ENCODE peak calls at places on chromosomes 1 and 21, in five cellular contexts. Z is Calu3, A is dorsolateral prefrontal cortex, X is left ventricle myocardium inferior, Q is foreskin fibroblast. K is an unnamed sample.

GRCh38 chr21:44568261-44568660 is 5.3 kb upstream of the KRTAP10-4 start:
- DNase-seq in Z (no peak), X (no peak), Q (no peak), A (no peak), K (no peak)

GRCh38 chr1:37676281-37677243 is 15.8 kb upstream of the CDCA8 start:
- DNase-seq in Q (peak), X (no peak), Z (no peak), A (no peak), K (no peak)

GRCh38 chr1:29380532-29380931 is 144.2 kb downstream of the PTPRU start:
- DNase-seq in Z (no peak), X (no peak), A (no peak), Q (peak), K (peak)

GRCh38 chr1:228555074-228555989 is 68.2 kb downstream of the RNF187 start:
- DNase-seq in Z (no peak), A (no peak), Q (peak), X (no peak), K (no peak)

GRCh38 chr1:156848461-156849150 is 10.3 kb downstream of the INSRR start:
- DNase-seq in Z (no peak), Q (no peak), X (no peak), A (no peak), K (no peak)

GRCh38 chr1:114756009-114756892 is 1.5 kb downstream of the CSDE1 start:
- DNase-seq in X (no peak), Z (no peak), A (no peak), Q (no peak), K (peak)

GRCh38 chr1:154423303-154423987 is 18.3 kb downstream of the IL6R start:
- DNase-seq in Q (peak), X (no peak), A (no peak), Z (no peak), K (peak)

GRCh38 chr1:55476445-55477015 is 261.4 kb upstream of the USP24 start:
- DNase-seq in A (no peak), Q (peak), X (no peak), Z (no peak), K (no peak)

GRCh38 chr1:9406111-9406510 is 113.4 kb downstream of the SPSB1 start:
- DNase-seq in A (no peak), Q (no peak), Z (no peak), X (no peak), K (no peak)

GRCh38 chr1:16153110-16153998 is 2.5 kb downstream of the EPHA2 start:
- DNase-seq in X (no peak), Z (no peak), A (no peak), Q (no peak), K (no peak)

GRCh38 chr1:178612261-178612660 is 99.4 kb downstream of the TEX35 start:
- DNase-seq in X (no peak), A (no peak), Q (peak), Z (no peak), K (peak)

GRCh38 chr1:39088658-39089057 is 62.5 kb downstream of the NDUFS5 start:
- DNase-seq in Q (no peak), X (no peak), A (no peak), Z (no peak), K (no peak)

GRCh38 chr1:75724472-75725022 is at the start of gene ACADM:
- DNase-seq in A (peak), X (peak), Z (peak), Q (peak), K (peak)

GRCh38 chr1:9128161-9128519 is 762 bp downstream of the GPR157 start:
- DNase-seq in Q (peak), Z (peak), A (no peak), X (peak), K (peak)

GRCh38 chr1:213286235-213286634 is 235.2 kb downstream of the RPS6KC1 start:
- DNase-seq in Q (peak), Z (no peak), A (no peak), X (no peak), K (no peak)

GRCh38 chr1:47388548-47389238 is 27.4 kb upstream of the FOXE3 start:
- DNase-seq in Z (peak), A (peak), X (peak), Q (peak), K (peak)

GRCh38 chr21:16624468-16625102 is 888.3 kb upstream of the CXADR start:
- DNase-seq in X (no peak), A (no peak), Z (no peak), Q (no peak), K (no peak)

GRCh38 chr1:218584418-218585155 is 239.5 kb downstream of the TGFB2 start:
- DNase-seq in Z (peak), A (no peak), X (no peak), Q (peak), K (no peak)

GRCh38 chr1:35180776-35181374 is 12.1 kb downstream of the SFPQ start:
- DNase-seq in X (no peak), Q (no peak), A (no peak), Z (no peak), K (no peak)

GRCh38 chr1:100188617-100189016 is 10.6 kb upstream of the LRRC39 start:
- DNase-seq in A (peak), Z (no peak), Q (peak), X (no peak), K (no peak)

GRCh38 chr1:84780000-84780716 is 89.9 kb upstream of the SSX2IP start:
- DNase-seq in X (no peak), A (no peak), Q (peak), Z (no peak), K (no peak)

GRCh38 chr1:17031436-17031835 is 19.7 kb upstream of the ATP13A2 start:
- DNase-seq in A (no peak), Z (no peak), Q (no peak), X (no peak), K (no peak)

GRCh38 chr1:17895986-17896385 is 140.9 kb downstream of the ACTL8 start:
- DNase-seq in X (no peak), Z (no peak), A (no peak), Q (no peak), K (no peak)

GRCh38 chr1:218499021-218499691 is 154.0 kb downstream of the TGFB2 start:
- DNase-seq in A (no peak), X (no peak), Q (peak), Z (no peak), K (no peak)

GRCh38 chr1:18091660-18092446 is 15.7 kb upstream of the IGSF21 start:
- DNase-seq in Q (peak), A (no peak), X (no peak), Z (no peak), K (peak)

GRCh38 chr21:34548782-34549376 is 36.9 kb upstream of the KCNE1 start:
- DNase-seq in Q (no peak), Z (no peak), A (no peak), X (no peak), K (no peak)

GRCh38 chr1:92833840-92834239 is 2.0 kb downstream of the RPL5 start:
- DNase-seq in X (no peak), Q (no peak), Z (no peak), A (no peak), K (no peak)

GRCh38 chr1:213245270-213245669 is 194.2 kb downstream of the RPS6KC1 start:
- DNase-seq in A (no peak), Z (no peak), Q (no peak), X (no peak), K (no peak)

GRCh38 chr1:218865591-218865990 is 308.1 kb upstream of the LYPLAL1 start:
- DNase-seq in Q (peak), X (no peak), A (no peak), Z (peak), K (no peak)

GRCh38 chr1:19802269-19802668 is 2.6 kb upstream of the TMCO4 start:
- DNase-seq in X (no peak), A (no peak), Q (no peak), Z (no peak), K (no peak)

GRCh38 chr1:234617986-234618725 is 8.2 kb upstream of the IRF2BP2 start:
- DNase-seq in Z (no peak), A (no peak), Q (peak), X (no peak), K (peak)

GRCh38 chr1:53325326-53326087 is 2.4 kb downstream of the LRP8 start:
- DNase-seq in A (no peak), X (no peak), Q (no peak), Z (peak), K (peak)

GRCh38 chr1:109368464-109368863 is 29.3 kb downstream of the SORT1 start:
- DNase-seq in A (no peak), Z (no peak), Q (no peak), X (no peak), K (no peak)
- TF ChIP-seq CTCF in A (no peak), Z (no peak), Q (no peak), X (no peak), K (no peak)

DNA sequence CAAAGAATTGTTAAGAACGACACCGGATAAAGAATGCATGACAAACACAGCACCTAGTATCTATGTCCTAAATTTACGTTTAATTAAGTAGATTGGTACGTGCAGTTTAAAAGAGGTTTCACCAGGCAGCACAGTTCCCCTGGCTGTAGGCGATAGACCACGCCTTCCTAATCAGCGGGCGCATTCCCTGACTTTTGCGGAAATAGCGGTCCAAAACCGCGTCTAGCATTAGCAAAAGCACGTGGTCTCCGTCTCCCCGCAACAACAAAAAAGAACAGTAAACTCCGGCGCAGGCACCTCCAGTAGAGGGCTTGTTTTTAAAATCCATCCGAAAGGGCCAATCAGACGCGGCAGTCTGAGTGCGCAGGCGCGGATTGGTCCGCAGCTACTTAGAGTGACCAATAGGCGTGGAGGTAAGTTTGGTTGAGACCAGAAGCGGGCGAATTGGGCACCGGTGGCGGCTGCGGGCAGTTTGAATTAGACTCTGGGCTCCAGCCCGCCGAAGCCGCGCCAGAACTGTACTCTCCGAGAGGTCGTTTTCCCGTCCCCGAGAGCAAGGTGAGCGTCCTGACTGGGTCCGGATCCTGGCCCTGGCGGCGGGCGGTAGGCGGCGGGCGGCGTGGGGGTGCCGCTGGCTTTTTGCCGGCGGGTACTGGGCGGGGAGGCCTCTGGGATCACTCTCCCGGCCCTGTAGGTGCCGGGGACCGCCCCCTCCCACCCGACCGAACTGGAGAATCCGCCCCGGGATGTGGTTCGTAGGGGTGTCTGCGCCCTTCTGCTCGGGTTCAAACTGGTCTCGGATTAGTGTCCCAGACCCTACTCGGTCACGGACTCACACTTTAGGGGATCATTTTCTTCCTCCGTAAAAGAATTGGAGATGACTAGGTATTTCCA is at the start of gene CENPF:
- DNase-seq in Z (peak), X (peak), Q (peak), A (peak), K (peak)
- TF ChIP-seq CTCF in Z (no peak), X (peak), Q (no peak), A (peak), K (no peak)

GRCh38 chr1:63847308-63847910 is 73.6 kb downstream of the ROR1 start:
- DNase-seq in A (no peak), Z (no peak), X (no peak), Q (no peak), K (no peak)
- TF ChIP-seq CTCF in A (no peak), Z (no peak), X (no peak), Q (no peak), K (no peak)

DNA sequence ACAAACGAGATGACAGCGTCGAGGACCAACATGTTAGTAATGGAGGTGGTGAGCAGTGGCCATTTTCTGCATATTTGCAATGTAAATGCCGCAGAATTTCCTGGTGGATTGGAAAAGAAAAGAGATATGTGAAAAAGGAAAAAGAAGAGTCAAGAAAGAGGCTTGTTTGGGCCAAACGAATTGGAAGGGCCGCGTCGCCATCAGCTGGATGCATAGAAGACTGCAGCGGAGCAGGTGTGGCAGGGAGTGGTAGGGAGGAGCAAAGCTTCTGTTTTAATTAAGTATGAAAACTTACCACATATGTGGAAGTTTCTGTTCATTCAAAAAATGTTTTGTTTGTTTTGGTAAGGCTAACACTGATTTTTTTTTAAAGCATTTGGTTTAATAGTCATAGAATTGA is 690.7 kb downstream of the NCAM2 start:
- DNase-seq in Z (no peak), X (no peak), Q (peak), A (no peak), K (no peak)
- TF ChIP-seq CTCF in Z (no peak), X (peak), Q (peak), A (no peak), K (no peak)

GRCh38 chr1:61518670-61519400 is 206.1 kb downstream of the TM2D1 start:
- DNase-seq in Z (no peak), A (no peak), Q (peak), X (no peak), K (peak)
- TF ChIP-seq CTCF in Z (no peak), A (no peak), Q (no peak), X (no peak), K (peak)